ENCODE peak calls at places on chromosomes 12 and 14, in eight cellular contexts. R is PC-9; Z is heart right ventricle; M is heart left ventricle; N is hepatocyte; I is uterus; H is spleen; A is CD8-positive, alpha-beta T cell. W is an unnamed sample.
A peak's percentile ranks its signal among the peaks of the same experiment; 100 is the strongest.

GRCh38 chr12:98591209-98591608 is 2.3 kb upstream of the SLC25A3 start:
- DNase-seq in R (no peak), Z (no peak), M (no peak), N (no peak), I (no peak), H (no peak), A (no peak), W (no peak)

GRCh38 chr12:31034372-31034771 is 39.3 kb upstream of the DDX11 start:
- DNase-seq in R (no peak), Z (no peak), M (no peak), N (no peak), I (no peak), H (no peak), A (no peak), W (no peak)

GRCh38 chr12:26252946-26253345 is 57.6 kb downstream of the SSPN start:
- DNase-seq in R (no peak), Z (no peak), M (no peak), N (no peak), I (no peak), H (no peak), A (no peak), W (no peak)

GRCh38 chr12:29317556-29318363 is 63.2 kb downstream of the ERGIC2 start:
- DNase-seq in R (peak; percentile 79), Z (peak; percentile 65), M (peak; percentile 58), N (peak; percentile 71), I (no peak), H (no peak), A (peak; percentile 3), W (peak; percentile 87)

GRCh38 chr14:39841088-39841487 is 408.9 kb upstream of the FBXO33 start:
- DNase-seq in R (no peak), Z (no peak), M (no peak), N (no peak), I (no peak), H (no peak), A (no peak), W (no peak)

GRCh38 chr12:55708695-55709233 is 1.1 kb upstream of the ITGA7 start:
- DNase-seq in R (no peak), Z (peak; percentile 78), M (peak; percentile 80), N (no peak), I (no peak), H (peak; percentile 45), A (no peak), W (no peak)

GRCh38 chr12:18165422-18165871 is 75.5 kb upstream of the RERGL start:
- DNase-seq in R (no peak), Z (no peak), M (no peak), N (peak; percentile 15), I (no peak), H (no peak), A (no peak), W (peak; percentile 78)

GRCh38 chr14:75794615-75795038 is 133.6 kb downstream of the TTLL5 start:
- DNase-seq in R (no peak), Z (no peak), M (no peak), N (peak; percentile 45), I (no peak), H (no peak), A (no peak), W (peak; percentile 6)

GRCh38 chr12:104566244-104566993 is 109.7 kb downstream of the CHST11 start:
- DNase-seq in R (no peak), Z (no peak), M (no peak), N (no peak), I (no peak), H (no peak), A (no peak), W (no peak)

GRCh38 chr12:124304314-124304790 is 9.5 kb downstream of the RFLNA start:
- DNase-seq in R (no peak), Z (no peak), M (no peak), N (no peak), I (no peak), H (peak; percentile 64), A (no peak), W (no peak)

GRCh38 chr12:102824218-102824835 is 92.7 kb downstream of the PAH start:
- DNase-seq in R (no peak), Z (peak; percentile 14), M (peak; percentile 20), N (peak; percentile 83), I (peak; percentile 23), H (peak; percentile 73), A (no peak), W (no peak)

GRCh38 chr12:56991319-56991906 is 14.9 kb downstream of the ZBTB39 start:
- DNase-seq in R (no peak), Z (peak; percentile 60), M (peak; percentile 63), N (no peak), I (no peak), H (peak; percentile 79), A (no peak), W (no peak)

GRCh38 chr12:58741226-58741625 is 179.1 kb downstream of the LRIG3 start:
- DNase-seq in R (no peak), Z (no peak), M (no peak), N (no peak), I (no peak), H (no peak), A (no peak), W (no peak)

GRCh38 chr12:22631863-22632463 is 7.0 kb downstream of the ETNK1 start:
- DNase-seq in R (no peak), Z (no peak), M (no peak), N (peak; percentile 11), I (no peak), H (no peak), A (no peak), W (no peak)

GRCh38 chr12:11580125-11580751 is 69.2 kb upstream of the ETV6 start:
- DNase-seq in R (peak; percentile 98), Z (no peak), M (peak; percentile 15), N (no peak), I (peak; percentile 28), H (no peak), A (no peak), W (no peak)

GRCh38 chr12:109488051-109488665 is 10.7 kb downstream of the UBE3B start:
- DNase-seq in R (no peak), Z (no peak), M (no peak), N (no peak), I (no peak), H (no peak), A (no peak), W (no peak)

GRCh38 chr14:104895786-104896642 is 28.7 kb upstream of the PLD4 start:
- DNase-seq in R (no peak), Z (no peak), M (peak; percentile 14), N (peak; percentile 16), I (peak; percentile 29), H (peak; percentile 70), A (no peak), W (no peak)

GRCh38 chr12:132262256-132263060 is 66.9 kb downstream of the GALNT9 start:
- DNase-seq in R (no peak), Z (no peak), M (no peak), N (no peak), I (no peak), H (no peak), A (no peak), W (no peak)

GRCh38 chr12:93978553-93978952 is 169.8 kb upstream of the PLXNC1 start:
- DNase-seq in R (no peak), Z (no peak), M (no peak), N (peak; percentile 38), I (no peak), H (no peak), A (no peak), W (peak; percentile 16)

GRCh38 chr12:57604454-57605307 is at the start of gene DTX3:
- DNase-seq in R (no peak), Z (peak; percentile 62), M (peak; percentile 61), N (peak; percentile 64), I (peak; percentile 65), H (peak; percentile 86), A (no peak), W (peak; percentile 8)

GRCh38 chr14:37060496-37061260 is 111.7 kb downstream of the SLC25A21 start:
- DNase-seq in R (no peak), Z (no peak), M (no peak), N (no peak), I (no peak), H (no peak), A (no peak), W (no peak)

GRCh38 chr14:95519699-95520098 is 3.2 kb upstream of the SYNE3 start:
- DNase-seq in R (peak; percentile 46), Z (peak; percentile 73), M (peak; percentile 67), N (no peak), I (peak; percentile 74), H (peak; percentile 87), A (peak; percentile 63), W (no peak)
- H3K4me1 ChIP-seq in R (peaks cover 39% of the 10 kb centered on the region), Z (peaks cover 62% of the 10 kb centered on the region), M (peaks cover 48% of the 10 kb centered on the region), N (peaks cover 36% of the 10 kb centered on the region), I (no peaks in the 10 kb centered on the region), H (peaks cover 57% of the 10 kb centered on the region), A (peaks cover 89% of the 10 kb centered on the region), W (peaks cover 11% of the 10 kb centered on the region)

DNA sequence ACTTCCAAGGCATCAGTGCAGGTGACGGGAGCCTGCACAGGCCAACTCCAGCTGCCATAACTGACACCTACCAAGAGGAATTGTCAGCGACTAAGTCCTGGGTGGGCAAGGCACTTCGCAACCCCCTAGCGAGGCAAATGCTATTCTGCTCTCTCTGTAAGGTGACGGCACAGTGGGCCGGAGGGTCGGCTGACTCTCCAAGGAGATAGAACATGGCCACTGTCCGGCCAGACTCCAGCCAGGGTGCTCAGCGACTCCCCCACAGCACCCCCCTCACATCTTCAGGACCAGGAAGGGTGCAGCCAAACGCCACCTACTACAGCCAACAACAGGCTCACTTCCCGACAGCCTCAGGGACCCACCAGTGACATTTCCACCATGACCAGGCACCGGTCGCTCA is 13.2 kb downstream of the RAB35 start:
- DNase-seq in R (no peak), Z (no peak), M (no peak), N (no peak), I (no peak), H (no peak), A (no peak), W (no peak)
- H3K36me3 ChIP-seq in R (no peaks in the 10 kb centered on the region), Z (peaks cover 71% of the 10 kb centered on the region), M (peaks cover 5% of the 10 kb centered on the region), N (no peaks in the 10 kb centered on the region), I (no peaks in the 10 kb centered on the region), H (peaks cover 97% of the 10 kb centered on the region), A (peaks cover 42% of the 10 kb centered on the region), W (peaks cover 17% of the 10 kb centered on the region)

GRCh38 chr12:15883536-15883935 is 1.3 kb downstream of the STRAP start:
- DNase-seq in R (no peak), Z (no peak), M (no peak), N (no peak), I (no peak), H (no peak), A (no peak), W (no peak)

GRCh38 chr12:15880721-15881120 is 1.5 kb upstream of the STRAP start:
- DNase-seq in R (no peak), Z (no peak), M (no peak), N (no peak), I (no peak), H (no peak), A (no peak), W (no peak)

GRCh38 chr12:15882055-15882971 is at the start of gene STRAP:
- DNase-seq in R (peak; percentile 94), Z (peak; percentile 96), M (peak; percentile 94), N (peak; percentile 98), I (peak; percentile 98), H (peak; percentile 99), A (peak; percentile 93), W (peak; percentile 96)

GRCh38 chr12:15887043-15887817 is 5.0 kb downstream of the STRAP start:
- DNase-seq in R (no peak), Z (no peak), M (no peak), N (no peak), I (no peak), H (no peak), A (no peak), W (no peak)

GRCh38 chr12:15886372-15887042 is 4.3 kb downstream of the STRAP start:
- DNase-seq in R (no peak), Z (no peak), M (no peak), N (no peak), I (no peak), H (no peak), A (no peak), W (peak; percentile 44)
- H3K4me3 ChIP-seq in R (no peak overlapping the region), Z (no peak overlapping the region), M (no peak overlapping the region), N (no peak overlapping the region), I (no peak overlapping the region), H (no peak overlapping the region), A (no peak overlapping the region), W (no peak overlapping the region)

GRCh38 chr14:74653386-74654138 is 41.5 kb upstream of the LTBP2 start:
- DNase-seq in R (no peak), Z (no peak), M (no peak), N (no peak), I (no peak), H (no peak), A (no peak), W (no peak)
- H3K4me1 ChIP-seq in R (peaks cover 68% of the 10 kb centered on the region), Z (peaks cover 1% of the 10 kb centered on the region), M (no peaks in the 10 kb centered on the region), N (peaks cover 4% of the 10 kb centered on the region), I (peaks cover 14% of the 10 kb centered on the region), H (peaks cover under 1% of the 10 kb centered on the region), A (no peaks in the 10 kb centered on the region), W (no peaks in the 10 kb centered on the region)

W was measured in small intestine.